ENCODE peak calls at places on chromosome 2, in seven cellular contexts. I, M, O, T, R, F and J are unnamed samples.

GRCh38 chr2:27833931-27834330 is 56.3 kb downstream of the RBKS start:
- DNase-seq in I (no peak), M (no peak), O (no peak), T (no peak), R (no peak), F (no peak), J (no peak)

GRCh38 chr2:172065086-172065485 is 20.2 kb upstream of the DLX1 start:
- DNase-seq in I (no peak), M (no peak), O (no peak), T (no peak), R (no peak), F (no peak), J (no peak)

GRCh38 chr2:211479496-211480150 is 923.2 kb downstream of the CPS1 start:
- DNase-seq in I (no peak), M (no peak), O (no peak), T (no peak), R (no peak), F (no peak), J (no peak)

GRCh38 chr2:2646312-2647051 is 315.4 kb upstream of the MYT1L start:
- DNase-seq in I (no peak), M (no peak), O (no peak), T (no peak), R (no peak), F (peak), J (no peak)

GRCh38 chr2:134739879-134740301 is 21.1 kb upstream of the TMEM163 start:
- DNase-seq in I (no peak), M (no peak), O (no peak), T (no peak), R (no peak), F (peak), J (no peak)

GRCh38 chr2:60551241-60552095 is 2.0 kb downstream of the BCL11A start:
- DNase-seq in I (no peak), M (no peak), O (peak), T (peak), R (no peak), F (peak), J (peak)

GRCh38 chr2:20519309-20519708 is 72.4 kb downstream of the RHOB start:
- DNase-seq in I (no peak), M (no peak), O (no peak), T (no peak), R (no peak), F (no peak), J (no peak)

GRCh38 chr2:26674002-26674751 is 18.3 kb upstream of the KCNK3 start:
- DNase-seq in I (no peak), M (no peak), O (no peak), T (no peak), R (no peak), F (no peak), J (no peak)